ENCODE peak calls at places on chromosomes 13 and 19, in six cellular contexts. One of them, this sample, is unnamed. For H3K36me3, the result is how much of the 10 kb centered on the place peaks cover.

GRCh38 chr13:110664673-110665072 is 41.2 kb downstream of the CARS2 start:
- DNase-seq in esophagus squamous epithelium: no peak
- DNase-seq in heart right ventricle: no peak
- DNase-seq in ovary: no peak
- DNase-seq in PC-3: no peak
- DNase-seq in mucosa of descending colon: no peak
- DNase-seq in this sample: no peak

GRCh38 chr13:42312817-42313431 is 41.0 kb downstream of the AKAP11 start:
- DNase-seq in esophagus squamous epithelium: no peak
- DNase-seq in heart right ventricle: no peak
- DNase-seq in ovary: no peak
- DNase-seq in PC-3: peak
- DNase-seq in mucosa of descending colon: no peak
- DNase-seq in this sample: no peak

GRCh38 chr19:53906211-53907192 is 2.6 kb upstream of the CACNG7 start:
- DNase-seq in esophagus squamous epithelium: no peak
- DNase-seq in heart right ventricle: peak
- DNase-seq in ovary: no peak
- DNase-seq in PC-3: peak
- DNase-seq in mucosa of descending colon: peak
- DNase-seq in this sample: peak

GRCh38 chr13:108797354-108797753 is 167.9 kb downstream of the MYO16 start:
- DNase-seq in esophagus squamous epithelium: no peak
- DNase-seq in heart right ventricle: no peak
- DNase-seq in ovary: no peak
- DNase-seq in PC-3: no peak
- DNase-seq in mucosa of descending colon: no peak
- DNase-seq in this sample: no peak

GRCh38 chr19:12868540-12869112 is 12.6 kb downstream of the DNASE2 start:
- DNase-seq in esophagus squamous epithelium: no peak
- DNase-seq in heart right ventricle: no peak
- DNase-seq in ovary: no peak
- DNase-seq in PC-3: peak
- DNase-seq in mucosa of descending colon: no peak
- DNase-seq in this sample: peak

GRCh38 chr13:112256716-112257497 is 119.2 kb upstream of the SPACA7 start:
- DNase-seq in esophagus squamous epithelium: no peak
- DNase-seq in heart right ventricle: no peak
- DNase-seq in ovary: no peak
- DNase-seq in PC-3: no peak
- DNase-seq in mucosa of descending colon: no peak
- DNase-seq in this sample: no peak

GRCh38 chr19:55442372-55443044 is 592 bp downstream of the SHISA7 start:
- DNase-seq in esophagus squamous epithelium: no peak
- DNase-seq in heart right ventricle: no peak
- DNase-seq in ovary: no peak
- DNase-seq in PC-3: no peak
- DNase-seq in mucosa of descending colon: no peak
- DNase-seq in this sample: no peak

GRCh38 chr19:53182202-53182601 is 11.0 kb downstream of the ZNF665 start:
- DNase-seq in esophagus squamous epithelium: no peak
- DNase-seq in heart right ventricle: no peak
- DNase-seq in ovary: no peak
- DNase-seq in PC-3: peak
- DNase-seq in mucosa of descending colon: no peak
- DNase-seq in this sample: no peak

GRCh38 chr13:53901593-53901992 is 873.0 kb downstream of the OLFM4 start:
- DNase-seq in esophagus squamous epithelium: no peak
- DNase-seq in heart right ventricle: no peak
- DNase-seq in ovary: no peak
- DNase-seq in PC-3: no peak
- DNase-seq in mucosa of descending colon: no peak
- DNase-seq in this sample: no peak

GRCh38 chr13:44899967-44900366 is 89.3 kb downstream of the NUFIP1 start:
- DNase-seq in esophagus squamous epithelium: no peak
- DNase-seq in heart right ventricle: no peak
- DNase-seq in ovary: no peak
- DNase-seq in PC-3: peak
- DNase-seq in mucosa of descending colon: no peak
- DNase-seq in this sample: no peak

GRCh38 chr19:34963531-34964406 is at the start of gene ZNF792:
- DNase-seq in esophagus squamous epithelium: no peak
- DNase-seq in heart right ventricle: peak
- DNase-seq in ovary: peak
- DNase-seq in PC-3: peak
- DNase-seq in mucosa of descending colon: peak
- DNase-seq in this sample: peak

GRCh38 chr19:45865269-45865948 is 1.3 kb downstream of the FOXA3 start:
- DNase-seq in esophagus squamous epithelium: no peak
- DNase-seq in heart right ventricle: no peak
- DNase-seq in ovary: no peak
- DNase-seq in PC-3: no peak
- DNase-seq in mucosa of descending colon: peak
- DNase-seq in this sample: no peak

GRCh38 chr13:67048084-67048792 is 181.9 kb downstream of the PCDH9 start:
- DNase-seq in esophagus squamous epithelium: no peak
- DNase-seq in heart right ventricle: no peak
- DNase-seq in ovary: no peak
- DNase-seq in PC-3: no peak
- DNase-seq in mucosa of descending colon: no peak
- DNase-seq in this sample: no peak

GRCh38 chr19:12733369-12733896 is 1.1 kb downstream of the TRIR start:
- DNase-seq in esophagus squamous epithelium: no peak
- DNase-seq in heart right ventricle: no peak
- DNase-seq in ovary: no peak
- DNase-seq in PC-3: peak
- DNase-seq in mucosa of descending colon: no peak
- DNase-seq in this sample: peak

GRCh38 chr13:29021311-29021710 is 201.2 kb downstream of the MTUS2 start:
- DNase-seq in esophagus squamous epithelium: no peak
- DNase-seq in heart right ventricle: no peak
- DNase-seq in ovary: no peak
- DNase-seq in PC-3: no peak
- DNase-seq in mucosa of descending colon: no peak
- DNase-seq in this sample: no peak

GRCh38 chr13:111239754-111240670 is 80.4 kb upstream of the TEX29 start:
- DNase-seq in esophagus squamous epithelium: no peak
- DNase-seq in heart right ventricle: no peak
- DNase-seq in ovary: no peak
- DNase-seq in PC-3: no peak
- DNase-seq in mucosa of descending colon: no peak
- DNase-seq in this sample: no peak

GRCh38 chr13:73399347-73400216 is 340.8 kb downstream of the KLF5 start:
- DNase-seq in esophagus squamous epithelium: no peak
- DNase-seq in heart right ventricle: no peak
- DNase-seq in ovary: no peak
- DNase-seq in PC-3: peak
- DNase-seq in mucosa of descending colon: no peak
- DNase-seq in this sample: no peak

GRCh38 chr19:33514885-33515485 is 6.6 kb downstream of the PEPD start:
- DNase-seq in esophagus squamous epithelium: no peak
- DNase-seq in heart right ventricle: no peak
- DNase-seq in ovary: no peak
- DNase-seq in PC-3: peak
- DNase-seq in mucosa of descending colon: peak
- DNase-seq in this sample: no peak

GRCh38 chr13:35191883-35192282 is 249.8 kb downstream of the NBEA start:
- DNase-seq in esophagus squamous epithelium: no peak
- DNase-seq in heart right ventricle: no peak
- DNase-seq in ovary: no peak
- DNase-seq in PC-3: no peak
- DNase-seq in mucosa of descending colon: no peak
- DNase-seq in this sample: no peak

GRCh38 chr13:111338841-111339240 is 18.4 kb downstream of the TEX29 start:
- DNase-seq in esophagus squamous epithelium: no peak
- DNase-seq in heart right ventricle: peak
- DNase-seq in ovary: no peak
- DNase-seq in PC-3: no peak
- DNase-seq in mucosa of descending colon: no peak
- DNase-seq in this sample: no peak

GRCh38 chr19:53034948-53035675 is 9.4 kb upstream of the ERVV-2 start:
- DNase-seq in esophagus squamous epithelium: no peak
- DNase-seq in heart right ventricle: no peak
- DNase-seq in ovary: no peak
- DNase-seq in PC-3: no peak
- DNase-seq in mucosa of descending colon: no peak
- DNase-seq in this sample: no peak

GRCh38 chr19:31316201-31316951 is 32.9 kb downstream of the TSHZ3 start:
- DNase-seq in esophagus squamous epithelium: no peak
- DNase-seq in heart right ventricle: peak
- DNase-seq in ovary: no peak
- DNase-seq in PC-3: no peak
- DNase-seq in mucosa of descending colon: no peak
- DNase-seq in this sample: peak

GRCh38 chr19:14090509-14091085 is at the start of gene SAMD1:
- DNase-seq in esophagus squamous epithelium: peak
- DNase-seq in heart right ventricle: peak
- DNase-seq in ovary: peak
- DNase-seq in PC-3: peak
- DNase-seq in mucosa of descending colon: peak
- DNase-seq in this sample: peak

GRCh38 chr13:42788601-42789000 is 7.2 kb downstream of the FAM216B start:
- DNase-seq in esophagus squamous epithelium: no peak
- DNase-seq in heart right ventricle: no peak
- DNase-seq in ovary: no peak
- DNase-seq in PC-3: peak
- DNase-seq in mucosa of descending colon: no peak
- DNase-seq in this sample: no peak

GRCh38 chr13:101406787-101407186 is 9.5 kb downstream of the NALCN start:
- DNase-seq in esophagus squamous epithelium: no peak
- DNase-seq in heart right ventricle: no peak
- DNase-seq in ovary: no peak
- DNase-seq in PC-3: peak
- DNase-seq in mucosa of descending colon: no peak
- DNase-seq in this sample: no peak

GRCh38 chr13:44024496-44025155 is 144.9 kb downstream of the LACC1 start:
- DNase-seq in esophagus squamous epithelium: no peak
- DNase-seq in heart right ventricle: no peak
- DNase-seq in ovary: no peak
- DNase-seq in PC-3: no peak
- DNase-seq in mucosa of descending colon: no peak
- DNase-seq in this sample: no peak

GRCh38 chr19:28489126-28489660 is 723.8 kb downstream of the UQCRFS1 start:
- DNase-seq in esophagus squamous epithelium: no peak
- DNase-seq in heart right ventricle: no peak
- DNase-seq in ovary: no peak
- DNase-seq in PC-3: no peak
- DNase-seq in mucosa of descending colon: no peak
- DNase-seq in this sample: no peak
- TF ChIP-seq CTCF in esophagus squamous epithelium: no peak
- TF ChIP-seq CTCF in heart right ventricle: no peak
- TF ChIP-seq CTCF in ovary: no peak
- TF ChIP-seq CTCF in PC-3: no peak
- TF ChIP-seq CTCF in mucosa of descending colon: no peak
- TF ChIP-seq CTCF in this sample: no peak

GRCh38 chr19:620166-620862 is 13.0 kb downstream of the POLRMT start:
- DNase-seq in esophagus squamous epithelium: no peak
- DNase-seq in heart right ventricle: no peak
- DNase-seq in ovary: no peak
- DNase-seq in PC-3: no peak
- DNase-seq in mucosa of descending colon: no peak
- DNase-seq in this sample: no peak

GRCh38 chr19:623175-623916 is 10.0 kb downstream of the POLRMT start:
- DNase-seq in esophagus squamous epithelium: no peak
- DNase-seq in heart right ventricle: no peak
- DNase-seq in ovary: no peak
- DNase-seq in PC-3: no peak
- DNase-seq in mucosa of descending colon: no peak
- DNase-seq in this sample: no peak

GRCh38 chr19:623974-624373 is 9.4 kb downstream of the POLRMT start:
- DNase-seq in esophagus squamous epithelium: no peak
- DNase-seq in heart right ventricle: no peak
- DNase-seq in ovary: no peak
- DNase-seq in PC-3: no peak
- DNase-seq in mucosa of descending colon: no peak
- DNase-seq in this sample: peak

GRCh38 chr19:622666-623065 is 10.7 kb downstream of the POLRMT start:
- DNase-seq in esophagus squamous epithelium: no peak
- DNase-seq in heart right ventricle: no peak
- DNase-seq in ovary: no peak
- DNase-seq in PC-3: no peak
- DNase-seq in mucosa of descending colon: no peak
- DNase-seq in this sample: no peak

DNA sequence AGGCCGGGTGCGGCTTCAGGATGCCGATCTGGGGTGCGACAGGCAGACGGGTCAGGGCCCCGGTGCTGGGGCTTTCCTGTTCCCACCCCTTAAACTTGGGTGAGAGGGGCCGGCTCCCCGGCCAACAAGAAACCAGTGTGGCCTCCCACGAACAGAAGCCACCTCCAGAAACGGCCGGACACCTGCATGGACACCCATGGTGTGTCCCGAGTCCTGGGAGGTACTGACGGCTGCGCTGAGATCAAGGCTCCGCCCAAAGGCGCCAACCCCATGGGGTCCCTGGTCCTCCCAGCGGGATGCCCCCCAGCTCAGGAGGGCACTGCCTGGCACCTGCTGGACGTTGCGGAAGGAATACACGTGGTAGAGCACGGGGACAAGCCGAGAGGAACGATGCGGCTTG is 11.5 kb downstream of the POLRMT start:
- DNase-seq in esophagus squamous epithelium: no peak
- DNase-seq in heart right ventricle: no peak
- DNase-seq in ovary: no peak
- DNase-seq in PC-3: no peak
- DNase-seq in mucosa of descending colon: no peak
- DNase-seq in this sample: no peak
- H3K36me3 ChIP-seq in esophagus squamous epithelium: under half
- H3K36me3 ChIP-seq in heart right ventricle: half or more
- H3K36me3 ChIP-seq in ovary: under half
- H3K36me3 ChIP-seq in PC-3: under half
- H3K36me3 ChIP-seq in mucosa of descending colon: under half
- H3K36me3 ChIP-seq in this sample: under half

GRCh38 chr19:2479556-2480194 is 3.7 kb downstream of the GADD45B start:
- DNase-seq in esophagus squamous epithelium: no peak
- DNase-seq in heart right ventricle: no peak
- DNase-seq in ovary: no peak
- DNase-seq in PC-3: no peak
- DNase-seq in mucosa of descending colon: no peak
- DNase-seq in this sample: no peak
- H3K4me3 ChIP-seq in esophagus squamous epithelium: peak
- H3K4me3 ChIP-seq in heart right ventricle: no peak
- H3K4me3 ChIP-seq in ovary: peak
- H3K4me3 ChIP-seq in PC-3: no peak
- H3K4me3 ChIP-seq in mucosa of descending colon: no peak
- H3K4me3 ChIP-seq in this sample: no peak

GRCh38 chr13:106535552-106536243 is at the start of gene EFNB2:
- DNase-seq in esophagus squamous epithelium: peak
- DNase-seq in heart right ventricle: peak
- DNase-seq in ovary: peak
- DNase-seq in PC-3: peak
- DNase-seq in mucosa of descending colon: peak
- DNase-seq in this sample: peak
- TF ChIP-seq CTCF in esophagus squamous epithelium: no peak
- TF ChIP-seq CTCF in heart right ventricle: no peak
- TF ChIP-seq CTCF in ovary: no peak
- TF ChIP-seq CTCF in PC-3: no peak
- TF ChIP-seq CTCF in mucosa of descending colon: peak
- TF ChIP-seq CTCF in this sample: no peak

GRCh38 chr19:49823472-49823871 is 5.4 kb downstream of the MED25 start:
- DNase-seq in esophagus squamous epithelium: no peak
- DNase-seq in heart right ventricle: no peak
- DNase-seq in ovary: no peak
- DNase-seq in PC-3: no peak
- DNase-seq in mucosa of descending colon: no peak
- DNase-seq in this sample: no peak
- H3K36me3 ChIP-seq in esophagus squamous epithelium: under half
- H3K36me3 ChIP-seq in heart right ventricle: half or more
- H3K36me3 ChIP-seq in ovary: under half
- H3K36me3 ChIP-seq in PC-3: under half
- H3K36me3 ChIP-seq in mucosa of descending colon: under half
- H3K36me3 ChIP-seq in this sample: under half